ENCODE peak calls at places on chromosomes 11 and 22, in six cellular contexts. X, K, E, N, U and S are unnamed samples. For H3K4me1, the result is how much of the 10 kb centered on the place peaks cover.

GRCh38 chr22:40213478-40213877 is 35.8 kb downstream of the TNRC6B start:
- DNase-seq in N (no peak), U (peak), K (no peak), X (no peak), E (no peak), S (no peak)

GRCh38 chr22:25759825-25760231 is 17.8 kb downstream of the MYO18B start:
- DNase-seq in K (no peak), E (no peak), X (no peak), U (peak), N (peak), S (peak)

GRCh38 chr11:67260406-67260805 is 5.9 kb upstream of the GRK2 start:
- DNase-seq in K (no peak), U (no peak), N (no peak), E (no peak), X (peak), S (peak)

GRCh38 chr11:66106786-66107599 is 36.9 kb downstream of the PACS1 start:
- DNase-seq in U (no peak), K (no peak), X (no peak), N (no peak), E (no peak), S (no peak)

GRCh38 chr22:37401401-37401859 is 25.8 kb downstream of the ELFN2 start:
- DNase-seq in E (no peak), N (no peak), X (no peak), U (no peak), K (no peak), S (peak)

GRCh38 chr11:131447268-131447667 is 76.9 kb downstream of the NTM start:
- DNase-seq in K (no peak), U (no peak), X (no peak), E (no peak), N (no peak), S (no peak)

GRCh38 chr22:45577746-45578523 is 75.3 kb downstream of the FBLN1 start:
- DNase-seq in E (peak), X (peak), K (peak), U (peak), N (peak), S (peak)

GRCh38 chr11:12167098-12167999 is 57.0 kb downstream of the MICAL2 start:
- DNase-seq in U (peak), E (no peak), K (peak), X (no peak), N (peak), S (no peak)

GRCh38 chr11:57277845-57278720 is 41.0 kb upstream of the APLNR start:
- DNase-seq in N (peak), X (peak), U (peak), E (peak), K (peak), S (peak)

GRCh38 chr11:86360775-86361395 is 13.8 kb upstream of the CCDC81 start:
- DNase-seq in E (no peak), X (no peak), U (peak), N (peak), K (peak), S (no peak)

GRCh38 chr22:50189184-50189848 is 3.6 kb downstream of the TRABD start:
- DNase-seq in E (no peak), X (peak), U (no peak), N (no peak), K (no peak), S (peak)
- H3K4me1 ChIP-seq in E (under half), X (under half), U (under half), N (under half), K (under half), S (half or more)

GRCh38 chr11:47415091-47415854 is 6.9 kb downstream of the SLC39A13 start:
- DNase-seq in E (no peak), U (no peak), X (no peak), K (no peak), N (no peak), S (no peak)
- TF ChIP-seq POLR2A in E (no peak), U (no peak), X (no peak), K (no peak), N (no peak), S (no peak)

GRCh38 chr11:74007691-74008372 is 1.1 kb downstream of the UCP3 start:
- DNase-seq in X (no peak), U (no peak), N (no peak), K (no peak), E (no peak), S (no peak)
- H3K4me1 ChIP-seq in X (under half), U (under half), N (under half), K (under half), E (under half), S (under half)

DNA sequence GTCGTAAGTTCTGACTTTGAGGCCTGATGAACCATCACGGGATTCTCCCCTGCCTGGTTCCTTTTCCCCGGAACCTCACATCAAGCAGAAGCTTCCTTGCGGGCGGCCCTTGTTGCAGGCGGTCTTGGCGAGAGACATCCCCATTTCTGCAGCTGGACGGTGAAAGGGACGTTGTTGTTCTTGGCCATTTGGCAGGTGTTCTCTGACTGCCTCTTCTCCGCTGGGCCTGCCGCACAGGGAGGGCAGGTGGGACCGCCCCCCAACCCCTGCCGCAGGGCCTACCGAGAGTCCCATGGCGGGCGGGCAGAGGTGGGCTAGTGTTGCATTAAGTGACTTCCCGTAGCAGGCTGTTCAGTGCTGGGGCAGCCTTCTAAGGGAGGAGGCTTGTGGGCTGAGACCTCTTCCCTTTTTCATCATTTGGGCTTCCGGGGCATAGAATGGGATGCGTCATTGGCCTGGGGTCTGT is 26.9 kb upstream of the GRAMD4 start:
- DNase-seq in K (no peak), X (no peak), N (no peak), U (no peak), E (no peak), S (no peak)
- TF ChIP-seq POLR2A in K (no peak), X (peak), N (no peak), U (no peak), E (no peak), S (no peak)

DNA sequence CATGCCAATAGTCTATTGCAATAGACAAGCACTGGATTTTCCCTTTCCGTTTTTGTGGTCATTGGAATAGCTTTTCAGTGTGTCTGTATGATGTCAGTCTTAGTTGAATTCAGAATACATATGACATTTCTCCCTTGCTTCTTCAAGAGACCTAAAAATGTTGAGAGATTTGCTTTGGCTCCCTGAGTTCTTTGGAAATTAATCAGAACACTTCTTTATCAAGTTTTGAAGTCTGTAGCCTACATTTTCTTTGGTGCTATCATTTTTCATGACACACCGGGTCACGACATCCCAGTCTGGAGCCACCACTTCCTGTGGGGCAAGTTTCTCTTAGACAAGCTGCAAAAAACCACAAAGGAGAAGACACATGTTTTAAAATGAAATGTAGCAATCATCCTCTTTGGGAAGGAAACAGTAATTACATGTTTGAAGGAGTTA is 847.1 kb downstream of the OPCML start:
- DNase-seq in X (no peak), K (no peak), U (no peak), N (no peak), E (no peak), S (no peak)
- H3K4me1 ChIP-seq in X (under half), K (under half), U (under half), N (under half), E (under half), S (under half)

DNA sequence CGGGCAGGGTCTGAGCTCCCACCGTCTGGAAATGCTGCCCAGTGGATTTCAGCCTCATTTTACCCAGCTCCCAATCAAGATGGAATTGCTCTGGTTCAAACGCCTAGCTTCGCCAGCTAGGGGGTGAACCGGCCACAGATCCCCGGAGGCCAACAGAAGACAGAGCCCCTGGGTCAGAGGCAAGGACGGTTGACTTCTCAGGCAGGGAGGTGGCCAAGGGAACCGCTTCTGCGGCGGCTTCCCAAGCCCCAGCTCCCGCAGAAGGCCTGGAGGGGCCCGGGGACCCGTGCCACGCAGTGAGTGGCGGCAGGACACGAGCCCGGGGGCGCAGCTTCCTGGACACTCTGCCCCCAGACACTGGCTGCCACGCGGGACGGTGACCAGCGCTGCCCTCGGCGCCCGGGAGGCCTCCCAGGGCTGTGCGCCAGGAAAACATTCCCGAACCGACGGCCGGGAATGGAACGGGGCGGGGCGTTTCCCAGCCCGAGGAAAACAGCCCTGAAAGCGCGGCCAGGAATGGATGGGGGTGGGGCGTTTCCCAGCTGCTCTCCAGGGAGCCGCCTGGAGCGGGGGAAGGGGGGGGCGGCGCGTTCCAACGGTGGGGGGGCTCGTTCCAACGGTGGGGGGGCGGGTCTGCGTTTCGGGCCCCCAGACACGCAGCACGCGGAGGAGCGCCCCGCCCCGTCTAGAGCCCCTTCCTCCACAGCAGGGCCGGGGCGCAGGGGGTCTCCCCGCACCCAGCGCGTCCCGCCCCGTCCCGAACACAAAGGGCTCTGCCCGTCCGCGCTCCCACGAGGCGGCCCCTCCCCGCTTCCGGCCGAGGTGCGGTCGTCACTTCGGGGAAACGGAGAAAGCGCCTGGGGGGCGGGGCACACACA is 13.5 kb upstream of the B4GALNT4 start:
- DNase-seq in U (peak), N (peak), K (peak), E (peak), X (peak), S (peak)
- TF ChIP-seq POLR2A in U (peak), N (peak), K (peak), E (peak), X (peak), S (peak)

DNA sequence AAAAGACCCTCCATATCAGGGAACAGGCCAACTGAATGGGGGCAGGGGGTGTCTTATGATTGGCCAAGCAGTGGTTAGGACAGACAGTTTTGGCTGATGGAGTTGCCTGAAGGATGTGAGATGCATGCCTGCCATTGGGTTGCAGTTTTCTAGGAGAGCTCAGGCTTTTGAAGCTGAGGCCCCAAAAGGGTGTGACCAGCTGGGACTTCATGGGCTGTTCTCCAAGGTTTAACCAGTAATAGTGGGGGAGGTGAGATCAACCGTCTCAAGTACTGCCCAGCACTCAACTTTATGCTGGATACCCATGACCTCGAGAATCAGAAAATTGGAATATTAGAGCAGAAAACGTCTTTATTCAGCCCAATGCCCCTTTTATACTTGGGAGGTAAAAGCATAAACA is 13.5 kb downstream of the DTX4 start:
- DNase-seq in K (no peak), U (no peak), N (no peak), E (no peak), X (no peak), S (no peak)
- H3K4me1 ChIP-seq in K (under half), U (under half), N (under half), E (under half), X (under half), S (half or more)

GRCh38 chr11:96388891-96389603 is 665 bp downstream of the CCDC82 start:
- DNase-seq in X (no peak), K (peak), N (peak), U (peak), E (no peak), S (no peak)

GRCh38 chr11:96391698-96392307 is 2.0 kb downstream of the JRKL start:
- DNase-seq in K (no peak), N (no peak), X (no peak), E (no peak), U (no peak), S (no peak)

GRCh38 chr11:96393753-96394348 is 4.0 kb downstream of the JRKL start:
- DNase-seq in X (no peak), N (peak), E (no peak), K (peak), U (peak), S (no peak)

GRCh38 chr11:96390403-96390830 is 604 bp downstream of the JRKL start:
- DNase-seq in U (peak), E (no peak), N (peak), K (no peak), X (no peak), S (no peak)

DNA sequence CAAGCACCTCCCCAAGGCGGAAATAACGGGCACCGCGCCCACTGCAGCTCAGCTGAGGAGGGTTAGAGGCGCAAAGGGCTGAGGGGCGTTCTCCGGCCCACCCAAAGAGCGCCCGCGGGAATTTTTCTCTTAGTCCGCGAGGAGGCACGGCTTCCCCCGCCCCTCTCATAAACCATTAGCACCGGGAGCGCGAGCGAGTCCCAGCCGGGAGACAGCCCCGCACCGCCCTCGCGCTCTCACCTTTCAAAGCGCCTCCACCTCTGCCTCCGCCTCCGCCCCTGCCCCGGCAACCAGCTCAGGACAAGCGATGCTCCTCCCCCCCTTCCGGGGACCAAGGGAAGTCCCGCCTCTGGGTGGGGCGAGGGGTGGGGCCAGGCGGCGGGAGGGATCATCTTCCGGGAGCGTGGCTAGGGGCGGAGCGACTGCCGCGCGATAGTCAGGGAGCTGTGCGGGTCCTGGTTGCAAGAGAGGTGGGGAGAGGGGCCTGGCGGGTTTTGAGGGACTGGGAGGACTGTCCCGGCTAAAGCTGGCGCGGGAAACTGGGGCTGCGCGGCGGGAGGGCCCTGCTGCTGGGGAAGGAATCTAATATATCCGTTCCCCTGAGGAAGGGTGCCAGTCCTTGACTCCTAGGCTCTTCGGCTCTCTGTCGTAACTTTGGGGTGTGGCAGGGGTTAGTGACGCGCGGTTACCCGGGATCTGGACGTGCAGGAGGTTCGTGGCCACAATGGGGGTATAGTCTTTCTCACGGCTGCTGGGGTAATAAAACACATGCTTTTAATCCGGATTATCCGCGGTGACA is at the start of the genes CCDC82 and JRKL:
- DNase-seq in X (peak), U (peak), N (peak), K (peak), E (peak), S (peak)
- TF ChIP-seq POLR2A in X (peak), U (no peak), N (peak), K (peak), E (peak), S (peak)

GRCh38 chr11:62535802-62536201 is 10.8 kb downstream of the AHNAK start:
- DNase-seq in U (no peak), X (no peak), E (no peak), N (no peak), K (no peak), S (no peak)
- H3K4me1 ChIP-seq in U (under half), X (under half), E (under half), N (under half), K (under half), S (under half)